ENCODE peak calls at places on chromosomes 2 and 18, in eight cellular contexts. X is GM23248, E is GM23338, A is neural progenitor cell, D is OCI-LY7, O is PC-3, C is HCT116, U is MM.1S. G is an unnamed sample.

GRCh38 chr2:67663776-67664175 is 266.6 kb downstream of the ETAA1 start:
- DNase-seq in X (no peak), U (no peak), O (no peak), E (no peak), C (no peak), D (no peak), A (no peak), G (no peak)

GRCh38 chr2:9796056-9796792 is 47.0 kb upstream of the TAF1B start:
- DNase-seq in X (no peak), A (peak; percentile 41), C (no peak), O (no peak), D (no peak), E (peak; percentile 62), U (no peak), G (no peak)

GRCh38 chr2:98908909-98909308 is 27.1 kb downstream of the CRACDL start:
- DNase-seq in C (no peak), U (peak; percentile 11), E (no peak), X (peak; percentile 61), A (no peak), D (peak; percentile 86), O (peak; percentile 64), G (no peak)

GRCh38 chr2:15218423-15219086 is 342.6 kb downstream of the NBAS start:
- DNase-seq in X (no peak), U (no peak), O (no peak), C (no peak), E (no peak), A (no peak), D (no peak), G (no peak)

GRCh38 chr2:10091182-10091932 is 11.1 kb upstream of the CYS1 start:
- DNase-seq in D (no peak), C (no peak), X (no peak), U (no peak), E (peak; percentile 27), A (no peak), O (no peak), G (no peak)

GRCh38 chr2:86230961-86231360 is 31.7 kb downstream of the MRPL35 start:
- DNase-seq in U (no peak), D (no peak), C (no peak), O (no peak), E (no peak), X (no peak), A (no peak), G (no peak)

GRCh38 chr2:110120171-110121051 is 4.8 kb upstream of the MALL start:
- DNase-seq in A (no peak), X (peak; percentile 16), D (no peak), U (no peak), E (no peak), O (no peak), C (no peak), G (no peak)

GRCh38 chr18:79498662-79499061 is 102.9 kb downstream of the NFATC1 start:
- DNase-seq in E (no peak), D (no peak), O (no peak), U (no peak), C (no peak), X (no peak), A (no peak), G (no peak)

GRCh38 chr2:231951452-231951851 is 10.1 kb upstream of the DIS3L2 start:
- DNase-seq in D (no peak), X (no peak), O (no peak), E (no peak), A (no peak), U (no peak), C (no peak), G (no peak)

GRCh38 chr2:47676236-47676635 is 106.7 kb upstream of the MSH6 start:
- DNase-seq in A (no peak), X (no peak), U (no peak), D (no peak), E (no peak), O (no peak), C (no peak), G (no peak)

GRCh38 chr18:75141166-75141565 is 67.8 kb downstream of the PTGR3 start:
- DNase-seq in A (no peak), U (no peak), E (no peak), D (no peak), O (no peak), C (no peak), X (no peak), G (no peak)

GRCh38 chr2:66565291-66565690 is 130.4 kb downstream of the MEIS1 start:
- DNase-seq in C (no peak), O (peak; percentile 21), X (peak; percentile 17), D (no peak), E (no peak), A (no peak), U (no peak), G (no peak)

GRCh38 chr2:219596954-219597551 is 604 bp upstream of the STK11IP start:
- DNase-seq in A (no peak), U (no peak), C (no peak), E (peak; percentile 37), D (no peak), X (peak; percentile 54), O (peak; percentile 15), G (peak; percentile 37)

GRCh38 chr2:41535575-41535974 is 512.2 kb upstream of the PKDCC start:
- DNase-seq in D (no peak), U (no peak), E (no peak), O (no peak), A (no peak), X (no peak), C (no peak), G (no peak)

GRCh38 chr2:25692143-25692542 is 18.8 kb upstream of the DTNB start:
- DNase-seq in D (no peak), C (no peak), A (no peak), E (peak; percentile 43), U (no peak), O (peak; percentile 79), X (no peak), G (no peak)

GRCh38 chr2:1665761-1666505 is 78.4 kb downstream of the PXDN start:
- DNase-seq in A (no peak), O (no peak), X (no peak), E (no peak), D (no peak), C (no peak), U (no peak), G (no peak)

GRCh38 chr2:179768765-179769164 is 92.6 kb downstream of the ZNF385B start:
- DNase-seq in U (no peak), O (no peak), A (no peak), D (no peak), X (peak; percentile 32), E (no peak), C (no peak), G (peak; percentile 5)

GRCh38 chr18:62331581-62332436 is 6.7 kb downstream of the TNFRSF11A start:
- DNase-seq in O (peak; percentile 43), D (no peak), U (peak; percentile 10), X (no peak), E (no peak), C (no peak), A (no peak), G (no peak)

DNA sequence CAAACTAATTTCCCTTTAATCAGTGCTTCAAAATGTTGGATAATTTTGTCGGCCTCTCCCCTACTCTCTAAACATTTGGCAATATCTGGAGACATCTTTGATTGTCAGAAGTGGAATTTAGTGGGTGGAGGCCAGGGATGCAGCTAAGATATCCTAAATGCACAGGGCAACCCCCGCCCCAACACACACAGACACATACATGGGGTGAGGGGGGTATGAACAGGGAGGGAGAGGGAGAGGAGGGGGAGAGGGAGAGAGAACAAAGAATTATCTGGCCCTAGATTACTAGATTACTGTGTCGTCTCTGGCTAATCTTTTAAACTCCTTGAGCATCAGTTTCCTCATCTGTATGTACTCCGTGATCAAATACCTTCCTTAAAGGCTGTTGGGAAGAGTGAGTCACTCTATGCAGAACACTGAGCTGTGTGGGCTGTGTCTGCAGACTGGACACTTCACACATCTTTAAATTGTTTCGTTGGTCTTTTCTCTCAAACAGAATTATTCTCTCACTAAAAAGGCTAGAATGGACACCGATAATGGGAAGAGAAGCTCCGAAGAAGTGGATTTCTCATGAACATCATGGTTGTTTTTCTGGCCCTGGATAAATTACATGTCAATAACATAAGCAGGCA is 2.9 kb downstream of the RNF149 start:
- DNase-seq in C (no peak), E (no peak), U (no peak), O (peak; percentile 61), D (no peak), X (peak; percentile 90), A (no peak), G (peak; percentile 37)
- TF ChIP-seq EZH2phosphoT487 in C (no peak), E (no peak), U (no peak), O (no peak), D (no peak), X (no peak), A (no peak), G (no peak)

GRCh38 chr18:52370841-52371240 is 30.8 kb downstream of the DCC start:
- DNase-seq in X (no peak), O (no peak), D (no peak), E (no peak), U (no peak), C (no peak), A (no peak), G (no peak)

DNA sequence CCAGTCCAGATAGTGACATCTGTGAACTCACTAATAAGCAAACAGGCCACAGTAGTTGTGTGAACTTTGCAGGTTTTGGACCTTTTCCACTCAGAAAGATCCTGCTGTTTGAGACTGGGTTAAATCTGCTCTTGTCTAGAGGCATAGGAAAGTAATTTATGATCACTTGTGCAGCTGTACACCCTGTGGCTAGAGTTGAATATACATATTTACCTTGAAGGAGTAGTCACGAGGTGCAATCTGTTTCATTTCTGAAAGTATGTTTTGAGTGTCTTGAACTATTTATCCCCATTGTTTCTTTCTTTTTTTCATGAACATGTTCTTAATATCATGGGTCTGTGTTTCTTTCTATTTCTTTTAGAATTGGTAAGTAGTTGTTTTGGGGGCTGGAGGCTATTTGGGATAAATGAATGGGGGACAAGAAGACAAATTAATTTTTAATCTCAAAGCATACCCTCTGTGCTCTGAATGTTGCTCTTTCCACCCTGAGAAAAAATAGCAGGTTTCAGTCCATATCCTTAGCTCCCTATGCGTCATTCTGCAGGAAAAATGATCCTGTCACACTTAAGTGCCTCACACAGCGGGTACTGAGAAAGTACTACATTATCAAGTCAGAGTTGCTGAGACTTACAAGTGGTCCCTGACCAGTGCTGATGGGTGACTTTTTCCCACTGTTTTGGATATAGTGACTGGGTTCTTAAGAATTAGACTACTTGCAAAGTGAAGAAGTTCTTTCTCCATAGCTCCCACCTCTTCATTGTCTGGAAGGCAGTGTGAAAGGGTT is 28.2 kb downstream of the DCC start:
- DNase-seq in A (no peak), O (no peak), D (no peak), C (no peak), U (no peak), E (no peak), X (no peak), G (no peak)
- H3K27ac ChIP-seq in A (no peak overlapping the region), O (no peak overlapping the region), D (no peak overlapping the region), C (no peak overlapping the region), U (no peak overlapping the region), E (no peak overlapping the region), X (no peak overlapping the region), G (no peak overlapping the region)

DNA sequence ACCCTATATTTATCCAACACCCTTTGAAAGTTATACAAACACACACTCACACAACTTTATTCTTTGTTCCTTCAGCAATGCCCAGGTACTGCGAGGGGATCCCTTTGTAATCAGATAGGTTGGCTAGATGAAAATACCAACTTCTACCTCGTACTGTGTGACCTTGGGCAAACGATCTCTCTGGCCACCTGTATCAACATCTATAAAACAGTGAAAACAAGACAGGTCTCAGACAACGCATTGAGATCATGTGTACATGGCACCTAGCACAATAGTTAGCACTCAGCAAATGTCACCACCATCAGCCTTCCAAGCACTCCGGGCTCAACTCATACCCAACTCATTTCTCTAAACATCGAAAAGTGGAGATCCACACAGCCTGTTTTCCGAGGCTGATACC is 118.4 kb upstream of the PPP1CB start:
- DNase-seq in A (no peak), O (no peak), U (no peak), C (no peak), X (no peak), D (no peak), E (no peak), G (no peak)
- TF ChIP-seq EZH2phosphoT487 in A (no peak), O (no peak), U (no peak), C (no peak), X (no peak), D (no peak), E (no peak), G (no peak)

GRCh38 chr2:70043252-70043875 is 43.9 kb upstream of the PCBP1 start:
- DNase-seq in E (no peak), C (no peak), X (no peak), D (no peak), O (no peak), U (no peak), A (no peak), G (no peak)
- H3K27ac ChIP-seq in E (no peak overlapping the region), C (no peak overlapping the region), X (no peak overlapping the region), D (no peak overlapping the region), O (no peak overlapping the region), U (no peak overlapping the region), A (no peak overlapping the region), G (no peak overlapping the region)

G was measured in hepatocyte.